ENCODE peak calls at places on chromosomes 7 and 10, in ten cellular contexts. L is A549, U is GM12878, R is suprapubic skin, E is sigmoid colon, W is SK-N-SH, Z is transverse colon, O is esophagus muscularis mucosa, S is stomach, Q is HepG2. P is an unnamed sample.

GRCh38 chr10:88039496-88040200 is 176.2 kb downstream of the PTEN start:
- DNase-seq in L (peak; percentile 32), U (no peak), R (no peak), E (no peak), W (no peak), Z (no peak), O (no peak), S (no peak), Q (no peak), P (no peak)

GRCh38 chr10:95663496-95663895 is 7.0 kb upstream of the ALDH18A1 start:
- DNase-seq in L (no peak), U (no peak), R (no peak), E (no peak), W (no peak), Z (no peak), O (peak; percentile 75), S (no peak), Q (no peak), P (no peak)

GRCh38 chr7:78490526-78490925 is 692.0 kb downstream of the PHTF2 start:
- DNase-seq in L (no peak), U (no peak), R (no peak), E (no peak), W (no peak), Z (no peak), O (no peak), S (no peak), Q (no peak), P (no peak)

GRCh38 chr7:146096994-146097393 is 19.6 kb upstream of the CNTNAP2 start:
- DNase-seq in L (no peak), U (no peak), R (no peak), E (no peak), W (peak; percentile 55), Z (no peak), O (no peak), S (no peak), Q (no peak), P (no peak)

GRCh38 chr10:60951272-60951724 is 7.3 kb upstream of the RHOBTB1 start:
- DNase-seq in L (no peak), U (no peak), R (no peak), E (no peak), W (no peak), Z (no peak), O (no peak), S (no peak), Q (no peak), P (no peak)

GRCh38 chr7:84948632-84949031 is 238.2 kb downstream of the SEMA3D start:
- DNase-seq in L (no peak), U (no peak), R (no peak), E (no peak), W (no peak), Z (no peak), O (no peak), S (no peak), Q (no peak), P (no peak)

GRCh38 chr7:76217942-76218566 is 16.4 kb downstream of the SRRM3 start:
- DNase-seq in L (no peak), U (no peak), R (no peak), E (no peak), W (no peak), Z (no peak), O (no peak), S (no peak), Q (no peak), P (no peak)

GRCh38 chr10:123100030-123100762 is 35.6 kb upstream of the HMX3 start:
- DNase-seq in L (peak; percentile 10), U (no peak), R (no peak), E (no peak), W (no peak), Z (no peak), O (no peak), S (no peak), Q (no peak), P (no peak)

GRCh38 chr10:113689057-113689456 is 9.3 kb downstream of the CASP7 start:
- DNase-seq in L (no peak), U (no peak), R (no peak), E (no peak), W (no peak), Z (no peak), O (no peak), S (no peak), Q (no peak), P (no peak)
- H3K9me3 ChIP-seq in L (peaks cover 30% of the 10 kb centered on the region), U (peaks cover 36% of the 10 kb centered on the region), R (peaks cover 15% of the 10 kb centered on the region), E (peaks cover 8% of the 10 kb centered on the region), W (peaks cover 14% of the 10 kb centered on the region), Z (peaks cover 14% of the 10 kb centered on the region), O (peaks cover 41% of the 10 kb centered on the region), S (peaks cover 23% of the 10 kb centered on the region), Q (peaks cover 25% of the 10 kb centered on the region), P (peaks cover 7% of the 10 kb centered on the region)

GRCh38 chr7:29866490-29866930 is 60.2 kb downstream of the WIPF3 start:
- DNase-seq in L (no peak), U (no peak), R (no peak), E (no peak), W (no peak), Z (no peak), O (no peak), S (peak; percentile 55), Q (no peak), P (peak; percentile 71)

GRCh38 chr7:29859491-29860180 is 53.3 kb downstream of the WIPF3 start:
- DNase-seq in L (no peak), U (no peak), R (no peak), E (no peak), W (no peak), Z (no peak), O (no peak), S (no peak), Q (no peak), P (no peak)

GRCh38 chr7:29864668-29865067 is 58.4 kb downstream of the WIPF3 start:
- DNase-seq in L (no peak), U (no peak), R (no peak), E (no peak), W (no peak), Z (no peak), O (no peak), S (no peak), Q (no peak), P (no peak)

DNA sequence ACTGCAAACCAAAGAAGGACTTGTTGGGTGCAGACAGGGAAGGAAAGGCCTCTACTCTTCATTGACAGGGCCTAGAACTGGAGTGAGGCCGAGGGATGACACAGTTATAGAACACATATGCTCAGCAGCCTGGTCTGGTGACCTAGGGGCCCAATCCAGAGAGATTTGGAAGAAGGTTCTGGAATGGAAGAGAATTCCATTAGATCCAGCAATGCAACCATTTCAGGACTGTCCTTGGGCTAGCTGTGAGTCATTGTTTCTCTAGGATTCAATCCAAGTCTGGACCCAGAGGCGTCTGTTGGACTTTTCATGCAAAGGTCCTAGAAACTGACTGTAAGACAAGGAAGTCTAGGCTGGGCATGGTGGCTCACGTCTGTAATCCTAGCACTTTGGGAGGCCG is 59.2 kb downstream of the WIPF3 start:
- DNase-seq in L (peak; percentile 53), U (no peak), R (no peak), E (no peak), W (no peak), Z (no peak), O (no peak), S (peak; percentile 42), Q (peak; percentile 15), P (no peak)
- TF ChIP-seq EP300 in L (no peak), U (no peak), R (no peak), E (no peak), W (no peak), Z (no peak), O (no peak), S (no peak), Q (no peak), P (no peak)

GRCh38 chr7:154744861-154745258 is 258.1 kb downstream of the PAXIP1 start:
- DNase-seq in L (no peak), U (no peak), R (no peak), E (no peak), W (peak; percentile 75), Z (no peak), O (no peak), S (no peak), Q (no peak), P (no peak)

GRCh38 chr7:154750353-154750801 is 252.5 kb downstream of the PAXIP1 start:
- DNase-seq in L (no peak), U (no peak), R (no peak), E (no peak), W (no peak), Z (no peak), O (no peak), S (no peak), Q (no peak), P (no peak)

GRCh38 chr7:154746551-154746950 is 256.4 kb downstream of the PAXIP1 start:
- DNase-seq in L (no peak), U (no peak), R (no peak), E (no peak), W (no peak), Z (no peak), O (no peak), S (no peak), Q (no peak), P (no peak)

GRCh38 chr7:154744226-154744860 is 258.6 kb downstream of the PAXIP1 start:
- DNase-seq in L (peak; percentile 21), U (no peak), R (no peak), E (no peak), W (peak; percentile 86), Z (peak; percentile 42), O (no peak), S (peak; percentile 50), Q (no peak), P (no peak)

DNA sequence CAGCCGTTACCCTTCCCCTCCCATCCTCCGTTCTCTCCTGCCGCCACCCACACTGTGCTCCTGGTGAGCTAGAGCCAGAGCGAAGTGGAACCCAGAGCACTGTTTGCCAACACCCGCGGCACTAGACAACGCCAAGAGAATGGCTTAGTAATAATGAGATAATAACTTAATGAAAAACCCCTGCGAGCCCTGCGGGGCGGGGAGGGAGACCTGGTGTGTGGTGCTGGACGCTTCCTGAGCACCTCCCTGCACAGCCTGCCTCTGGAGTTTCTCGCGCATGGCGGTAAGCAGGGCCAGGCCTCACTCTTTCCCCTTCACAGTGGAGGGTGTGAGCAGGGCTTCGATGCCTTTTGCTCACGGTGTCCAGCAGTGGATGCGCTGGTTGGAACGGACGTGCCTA is 254.5 kb downstream of the PAXIP1 start:
- DNase-seq in L (no peak), U (no peak), R (no peak), E (no peak), W (peak; percentile 91), Z (no peak), O (no peak), S (no peak), Q (no peak), P (no peak)
- H3K9me3 ChIP-seq in L (no peaks in the 10 kb centered on the region), U (no peaks in the 10 kb centered on the region), R (peaks cover 3% of the 10 kb centered on the region), E (no peaks in the 10 kb centered on the region), W (no peaks in the 10 kb centered on the region), Z (no peaks in the 10 kb centered on the region), O (no peaks in the 10 kb centered on the region), S (no peaks in the 10 kb centered on the region), Q (no peaks in the 10 kb centered on the region), P (no peaks in the 10 kb centered on the region)

DNA sequence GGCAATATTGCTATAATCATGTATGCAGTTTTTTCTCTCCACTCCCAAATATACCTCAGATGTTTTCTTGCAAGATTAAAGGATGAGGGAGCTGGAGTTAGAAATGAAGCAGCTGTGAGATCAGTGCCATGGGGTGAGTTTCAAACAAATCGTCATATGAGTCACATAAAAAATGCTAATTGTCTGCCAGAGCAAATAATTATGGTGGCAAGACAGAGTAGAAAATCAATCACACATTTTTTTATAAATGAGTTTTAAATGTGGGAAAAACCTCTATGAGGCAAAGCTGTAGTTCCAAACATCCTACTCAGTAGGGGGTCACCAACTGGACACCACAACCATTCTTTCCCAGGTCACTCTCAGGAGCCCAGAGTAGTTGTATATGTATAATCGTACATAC is 55.3 kb downstream of the CH25H start:
- DNase-seq in L (no peak), U (no peak), R (no peak), E (no peak), W (no peak), Z (no peak), O (no peak), S (no peak), Q (no peak), P (no peak)
- TF ChIP-seq EP300 in L (no peak), U (no peak), R (no peak), E (no peak), W (no peak), Z (no peak), O (no peak), S (no peak), Q (no peak), P (no peak)

P was measured in ovary.